ENCODE peak calls at places on chromosome 7, in eight cellular contexts. E is activated T-cell treated with anti-CD3 and anti-CD28 coated beads for 24 hours, W is ELF-1, D is ACHN, Y is non-pigmented ciliary epithelial cell, G is coronary artery, I is HEK293T, S is iris pigment epithelial cell. P is an unnamed sample.

GRCh38 chr7:139362302-139362701 is 2.6 kb downstream of the LUC7L2 start:
- DNase-seq in Y (no peak), E (no peak), W (peak), G (no peak), S (no peak), I (peak), D (no peak), P (no peak)

GRCh38 chr7:14403587-14403986 is 414.1 kb upstream of the ETV1 start:
- DNase-seq in S (peak), Y (no peak), W (no peak), I (no peak), G (no peak), D (no peak), E (no peak), P (no peak)

GRCh38 chr7:157000047-157000726 is 10.3 kb downstream of the MNX1 start:
- DNase-seq in Y (no peak), D (peak), S (no peak), I (no peak), G (peak), E (no peak), W (no peak), P (no peak)

GRCh38 chr7:30422922-30423321 is 55.7 kb downstream of the NOD1 start:
- DNase-seq in I (no peak), W (no peak), E (no peak), D (no peak), S (peak), G (no peak), Y (no peak), P (no peak)

GRCh38 chr7:126001344-126001743 is 1071.7 kb upstream of the POT1 start:
- DNase-seq in W (no peak), E (no peak), S (no peak), Y (no peak), D (no peak), G (no peak), I (no peak), P (no peak)

GRCh38 chr7:73565675-73566342 is 8.3 kb upstream of the BCL7B start:
- DNase-seq in D (peak), E (no peak), S (no peak), W (no peak), Y (no peak), I (no peak), G (no peak), P (no peak)

GRCh38 chr7:5419523-5420107 is 4.0 kb downstream of the TNRC18 start:
- DNase-seq in Y (no peak), S (peak), D (no peak), W (peak), I (no peak), E (no peak), G (peak), P (no peak)

GRCh38 chr7:15305002-15305600 is 256.7 kb downstream of the AGMO start:
- DNase-seq in S (peak), E (no peak), I (peak), D (peak), G (no peak), Y (peak), W (peak), P (peak)

GRCh38 chr7:116671681-116672595 is at the start of gene MET:
- DNase-seq in I (peak), G (peak), E (peak), W (peak), S (peak), Y (no peak), D (peak), P (peak)

GRCh38 chr7:128167316-128167691 is 73.8 kb upstream of the LEP start:
- DNase-seq in Y (peak), D (peak), E (no peak), S (peak), W (no peak), G (no peak), I (peak), P (peak)

GRCh38 chr7:21261627-21262564 is 166.0 kb upstream of the SP4 start:
- DNase-seq in Y (peak), D (peak), E (peak), G (no peak), I (peak), S (peak), W (peak), P (peak)

GRCh38 chr7:1555046-1555812 is 776 bp downstream of the TMEM184A start:
- DNase-seq in E (no peak), S (peak), D (peak), G (peak), W (peak), I (no peak), Y (no peak), P (peak)

GRCh38 chr7:137626469-137627067 is 220.2 kb downstream of the DGKI start:
- DNase-seq in W (peak), Y (no peak), E (peak), I (peak), D (peak), G (no peak), S (peak), P (peak)

GRCh38 chr7:108299251-108300014 is 156.8 kb downstream of the NRCAM start:
- DNase-seq in D (peak), Y (peak), E (no peak), S (peak), G (no peak), W (no peak), I (no peak), P (no peak)

GRCh38 chr7:12685550-12685949 is 1.9 kb upstream of the ARL4A start:
- DNase-seq in W (peak), G (no peak), D (peak), Y (no peak), I (peak), E (no peak), S (peak), P (peak)

GRCh38 chr7:101943889-101944605 is 126.6 kb downstream of the CUX1 start:
- DNase-seq in E (no peak), S (no peak), D (no peak), G (no peak), Y (no peak), W (no peak), I (no peak), P (no peak)

GRCh38 chr7:128398016-128398840 is 11.6 kb downstream of the IMPDH1 start:
- DNase-seq in W (peak), E (no peak), I (peak), Y (no peak), D (peak), S (peak), G (no peak), P (peak)

P was measured in SHP77.